ENCODE peak calls at places on chromosomes 1 and 21, in five cellular contexts. X, Z, H, B and D are unnamed samples. For H3K4me1, the result is how much of the 10 kb centered on the place peaks cover.

GRCh38 chr1:233019921-233020320 is 69.5 kb downstream of the NTPCR start:
- DNase-seq in X (no peak), H (no peak), Z (no peak), B (no peak), D (no peak)

GRCh38 chr21:45317401-45318145 is 29.9 kb upstream of the POFUT2 start:
- DNase-seq in Z (no peak), B (peak), X (peak), H (peak), D (no peak)

GRCh38 chr1:3505161-3505560 is 50.7 kb downstream of the ARHGEF16 start:
- DNase-seq in X (no peak), H (no peak), Z (no peak), B (no peak), D (no peak)

GRCh38 chr1:100736324-100736723 is 16.8 kb downstream of the VCAM1 start:
- DNase-seq in Z (no peak), X (no peak), B (no peak), H (peak), D (peak)

GRCh38 chr1:200620273-200621131 is at the start of gene KIF14:
- DNase-seq in Z (peak), X (peak), H (peak), B (peak), D (peak)

GRCh38 chr1:24052119-24052695 is 59.7 kb downstream of the MYOM3 start:
- DNase-seq in B (no peak), Z (no peak), H (no peak), X (no peak), D (no peak)

GRCh38 chr1:104238991-104239390 is 489.3 kb downstream of the AMY1C start:
- DNase-seq in X (no peak), Z (no peak), B (peak), H (no peak), D (no peak)

GRCh38 chr1:1160281-1160930 is 13.3 kb upstream of the TTLL10 start:
- DNase-seq in H (no peak), X (no peak), Z (no peak), B (no peak), D (no peak)

GRCh38 chr1:179175011-179175934 is 54.2 kb downstream of the ABL2 start:
- DNase-seq in B (no peak), X (no peak), Z (no peak), H (no peak), D (no peak)

GRCh38 chr1:159868766-159869165 is 6.3 kb upstream of the VSIG8 start:
- DNase-seq in Z (no peak), B (no peak), H (no peak), X (no peak), D (no peak)

GRCh38 chr1:246734861-246735260 is 10.7 kb downstream of the SCCPDH start:
- DNase-seq in H (no peak), Z (no peak), B (no peak), X (no peak), D (no peak)

GRCh38 chr1:180953791-180954721 is 41.4 kb downstream of the KIAA1614 start:
- DNase-seq in B (no peak), H (peak), Z (peak), X (peak), D (peak)

GRCh38 chr1:14304381-14304865 is 294.1 kb upstream of the KAZN start:
- DNase-seq in H (no peak), Z (no peak), X (no peak), B (no peak), D (no peak)

GRCh38 chr1:79899914-79900313 is 893.4 kb upstream of the ADGRL4 start:
- DNase-seq in B (no peak), Z (no peak), H (no peak), X (no peak), D (no peak)

GRCh38 chr21:30480145-30480544 is at the start of gene KRTAP19-1:
- DNase-seq in Z (no peak), B (no peak), H (no peak), X (no peak), D (no peak)

DNA sequence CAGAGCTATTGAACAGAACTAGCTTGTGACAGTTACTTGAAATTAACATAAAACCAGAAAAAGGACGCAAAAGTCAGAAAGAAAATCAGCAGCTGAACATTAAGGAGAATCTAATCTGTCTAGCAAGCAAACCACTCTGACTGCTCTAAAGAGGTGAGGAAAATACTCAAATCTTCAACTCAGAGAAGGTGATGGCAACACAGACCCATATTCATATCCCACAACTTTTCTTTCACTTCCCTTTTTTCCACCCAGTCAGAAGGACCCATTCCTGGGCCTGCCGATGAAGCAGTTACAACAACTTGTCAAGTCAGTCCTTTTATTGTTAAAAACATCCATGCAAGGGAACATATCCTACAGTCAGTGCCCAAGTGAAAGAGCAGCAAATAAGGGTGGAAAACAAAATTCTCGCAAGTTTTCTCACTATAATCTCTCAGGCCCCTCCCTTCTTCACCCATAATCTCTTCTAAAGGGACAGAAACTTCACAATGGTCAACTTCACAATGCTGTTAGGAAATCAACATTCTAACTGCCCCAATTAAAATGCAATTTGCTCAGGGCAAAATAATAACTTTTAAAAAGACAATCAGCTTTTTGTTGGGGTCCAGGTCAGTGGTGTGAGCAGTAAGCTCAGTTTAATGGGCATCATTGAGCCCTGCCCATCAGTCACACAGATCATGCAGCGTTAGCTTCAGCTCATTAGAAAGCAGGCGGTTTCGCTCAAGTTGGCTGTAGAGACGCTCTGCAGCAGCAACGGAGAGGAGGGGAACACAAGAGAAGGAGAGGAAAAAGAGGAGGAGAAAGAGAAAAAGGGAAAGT is 3.6 kb upstream of the NUP210L start:
- DNase-seq in X (no peak), B (no peak), Z (no peak), H (no peak), D (no peak)
- H3K4me1 ChIP-seq in X (under half), B (under half), Z (half or more), H (under half), D (under half)

DNA sequence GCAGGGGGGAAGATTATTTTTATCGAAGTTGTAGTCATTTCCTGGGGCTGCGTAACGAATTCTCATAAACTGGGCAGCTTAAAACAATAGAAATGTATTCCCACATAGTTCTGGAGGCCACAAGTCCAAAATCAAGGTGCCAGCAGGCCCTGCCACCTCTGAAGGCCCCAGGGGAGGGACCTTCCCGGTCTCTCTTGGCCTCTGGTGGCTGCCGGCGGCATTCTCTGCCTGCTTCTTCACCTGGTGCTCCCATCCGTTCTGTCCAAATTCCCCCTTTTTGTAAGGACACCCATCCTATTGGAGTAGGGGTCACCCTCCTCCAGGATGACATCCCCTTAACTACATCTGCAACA is 92.8 kb downstream of the PDE9A start:
- DNase-seq in B (no peak), X (peak), H (no peak), Z (no peak), D (no peak)
- H3K4me1 ChIP-seq in B (under half), X (under half), H (under half), Z (under half), D (under half)

DNA sequence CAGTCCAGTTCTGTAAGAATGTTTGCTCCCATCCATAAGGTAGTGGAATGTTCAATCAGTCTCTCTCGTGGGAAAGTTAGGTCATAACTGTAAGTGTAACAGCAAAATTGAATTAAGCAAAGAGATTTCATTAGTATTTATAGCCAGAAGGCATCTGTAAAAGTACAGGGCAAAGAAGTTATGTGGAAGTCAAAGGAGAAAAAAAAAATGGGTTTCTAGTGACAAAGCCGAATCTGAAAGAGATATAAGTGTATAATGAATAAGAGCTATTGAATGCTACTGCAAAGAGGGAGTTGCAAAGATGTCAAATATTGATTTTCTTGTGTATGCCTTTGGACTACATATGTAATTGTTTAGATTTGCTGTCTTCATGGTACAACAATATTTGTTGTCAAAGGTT is 47.4 kb upstream of the FOXD3 start:
- DNase-seq in H (no peak), Z (no peak), B (no peak), X (no peak), D (no peak)
- H3K4me1 ChIP-seq in H (under half), Z (under half), B (under half), X (under half), D (under half)

DNA sequence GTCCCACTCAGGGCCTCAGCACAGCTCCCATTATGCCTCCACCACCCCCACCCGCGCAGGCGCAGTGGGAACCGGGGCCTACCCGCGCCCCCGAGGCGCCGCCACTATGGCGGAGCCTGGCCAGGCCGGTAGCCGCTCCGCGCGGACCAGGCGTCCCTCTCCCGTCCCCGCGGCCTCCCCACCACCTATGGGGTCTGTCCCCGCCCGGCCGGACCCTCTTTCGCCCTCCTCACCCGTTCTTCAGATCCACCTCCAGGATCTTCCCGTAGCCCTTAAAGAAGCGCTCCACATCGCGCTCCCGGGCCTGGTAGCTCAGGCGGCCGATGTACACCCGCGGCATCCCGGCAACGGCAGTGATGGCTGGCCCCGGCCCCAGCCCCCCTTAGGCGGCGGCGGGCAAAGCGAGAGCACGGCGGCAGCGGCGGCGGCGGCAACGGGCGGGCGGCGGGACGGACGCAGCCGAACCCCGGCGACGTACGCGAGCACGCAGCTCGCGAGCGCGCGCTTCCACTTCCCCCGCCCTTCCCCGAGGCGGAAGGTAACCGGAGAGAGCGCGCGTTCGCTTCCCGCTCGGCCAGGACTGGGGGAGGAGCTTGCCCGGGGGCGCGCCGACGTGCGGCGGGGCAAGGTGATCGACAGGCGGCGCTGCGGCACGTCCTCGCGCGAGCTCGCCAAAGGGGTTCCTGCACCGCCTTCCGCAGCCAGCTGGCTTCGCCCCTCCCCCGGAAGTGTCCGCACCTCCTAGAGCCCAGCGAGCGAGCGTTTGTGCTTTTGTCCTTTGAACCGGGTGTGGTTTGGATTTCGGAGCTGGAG is at the start of gene SRSF4:
- DNase-seq in Z (peak), H (peak), X (peak), B (peak), D (peak)
- H3K4me1 ChIP-seq in Z (under half), H (under half), X (under half), B (under half), D (under half)

DNA sequence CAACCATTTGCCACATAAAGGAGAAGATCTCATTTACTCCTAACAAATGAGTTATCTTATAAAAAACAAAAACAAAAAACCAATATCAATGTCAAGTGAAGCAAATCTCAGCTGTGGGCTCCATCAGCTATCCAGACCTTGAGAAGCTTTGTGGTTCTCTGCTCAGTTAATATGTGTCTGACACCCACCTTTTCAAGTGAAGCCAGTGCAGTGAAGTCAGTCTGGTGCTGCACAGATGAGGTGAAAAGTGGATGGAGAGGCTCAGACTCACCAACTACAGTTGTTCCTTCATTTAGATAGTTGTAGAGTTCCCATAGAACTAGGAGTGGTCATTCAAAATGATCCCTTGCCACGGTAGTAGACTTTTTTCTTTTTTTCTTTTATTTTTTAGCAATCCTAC is 106.8 kb downstream of the NTNG1 start:
- DNase-seq in H (no peak), Z (no peak), X (no peak), B (no peak), D (no peak)
- H3K4me1 ChIP-seq in H (under half), Z (under half), X (under half), B (under half), D (under half)

DNA sequence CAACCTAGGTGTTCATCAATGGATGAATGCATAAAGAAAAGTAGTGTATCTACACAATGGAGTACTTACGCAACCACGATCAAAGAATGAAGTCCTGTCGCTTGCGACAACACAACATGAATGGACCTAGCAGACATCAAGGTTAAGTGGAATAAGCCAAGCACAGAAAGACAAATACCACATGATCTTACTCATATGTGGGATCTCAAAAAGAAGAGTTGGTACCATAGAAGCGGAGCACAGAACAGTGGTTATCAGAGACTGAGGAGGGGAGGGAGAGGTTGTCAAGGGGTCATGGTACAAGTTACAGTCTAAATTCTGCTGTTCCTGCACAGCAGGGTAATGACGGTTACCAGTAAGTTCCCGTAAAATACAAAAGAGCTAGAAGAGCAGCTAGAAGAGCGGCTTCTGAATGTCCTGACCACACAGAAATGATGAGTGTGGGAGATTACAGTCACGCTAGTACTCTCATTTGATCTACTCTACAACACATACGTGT is 36.7 kb downstream of the NPHP4 start:
- DNase-seq in B (no peak), H (no peak), X (no peak), Z (no peak), D (no peak)
- H3K4me1 ChIP-seq in B (under half), H (under half), X (under half), Z (under half), D (under half)

GRCh38 chr1:167621780-167622179 is 8.3 kb upstream of the RCSD1 start:
- DNase-seq in Z (no peak), H (no peak), B (no peak), X (no peak), D (no peak)
- H3K4me1 ChIP-seq in Z (under half), H (under half), B (under half), X (under half), D (under half)

GRCh38 chr1:10674700-10675598 is 121.5 kb downstream of the CASZ1 start:
- DNase-seq in B (no peak), Z (no peak), H (no peak), X (no peak), D (no peak)
- H3K4me1 ChIP-seq in B (under half), Z (half or more), H (under half), X (under half), D (half or more)

GRCh38 chr1:207026177-207026576 is 6.4 kb downstream of the C1orf116 start:
- DNase-seq in B (no peak), H (no peak), Z (no peak), X (no peak), D (no peak)
- H3K4me1 ChIP-seq in B (under half), H (under half), Z (under half), X (under half), D (half or more)

GRCh38 chr1:201925961-201926585 is 20.3 kb downstream of the LMOD1 start:
- DNase-seq in B (no peak), X (no peak), H (no peak), Z (no peak), D (no peak)

GRCh38 chr1:201930803-201931202 is 15.5 kb downstream of the LMOD1 start:
- DNase-seq in Z (no peak), B (no peak), X (no peak), H (no peak), D (no peak)

GRCh38 chr1:201925301-201925567 is 21.1 kb downstream of the LMOD1 start:
- DNase-seq in B (no peak), X (no peak), Z (no peak), H (no peak), D (no peak)

GRCh38 chr1:201930137-201930536 is 16.2 kb downstream of the LMOD1 start:
- DNase-seq in H (no peak), Z (no peak), X (no peak), B (no peak), D (no peak)

GRCh38 chr1:201928266-201928665 is 18.1 kb downstream of the LMOD1 start:
- DNase-seq in B (no peak), X (no peak), Z (no peak), H (no peak), D (no peak)
- H3K4me1 ChIP-seq in B (under half), X (under half), Z (under half), H (under half), D (under half)